ENCODE peak calls at places on chromosome 17, in five cellular contexts. P is breast epithelium, T is stomach, A is GM12878, X is H1. C is an unnamed sample.

GRCh38 chr17:38654411-38655398 is 20.1 kb downstream of the EPOP start:
- DNase-seq in A (peak), P (no peak), T (no peak), X (no peak), C (no peak)

GRCh38 chr17:49390548-49391324 is 23.9 kb downstream of the PHB1 start:
- DNase-seq in T (peak), X (no peak), A (no peak), P (no peak), C (no peak)

GRCh38 chr17:76560036-76560876 is 20.4 kb downstream of the PRCD start:
- DNase-seq in X (no peak), T (no peak), A (no peak), P (no peak), C (no peak)

GRCh38 chr17:3695723-3696411 is at the start of gene P2RX5:
- DNase-seq in X (peak), P (no peak), A (no peak), T (no peak), C (no peak)

GRCh38 chr17:48633266-48633816 is 7.2 kb upstream of the HOXB9 start:
- DNase-seq in X (peak), A (no peak), T (no peak), P (no peak), C (no peak)

GRCh38 chr17:76075364-76076099 is 951 bp downstream of the GALR2 start:
- DNase-seq in T (no peak), P (no peak), A (no peak), X (peak), C (peak)

GRCh38 chr17:80453126-80453979 is 23.1 kb downstream of the NPTX1 start:
- DNase-seq in P (no peak), A (no peak), T (no peak), X (no peak), C (no peak)

GRCh38 chr17:50109207-50109606 is 14.1 kb downstream of the PDK2 start:
- DNase-seq in P (no peak), X (no peak), T (no peak), A (no peak), C (no peak)

GRCh38 chr17:63932008-63932561 is at the start of gene CD79B:
- DNase-seq in P (no peak), T (no peak), X (peak), A (no peak), C (peak)

GRCh38 chr17:6075845-6076244 is 5.7 kb downstream of the WSCD1 start:
- DNase-seq in P (no peak), T (no peak), A (no peak), X (no peak), C (no peak)

GRCh38 chr17:82080789-82081464 is 15.3 kb upstream of the DUS1L start:
- DNase-seq in T (no peak), X (no peak), A (no peak), P (no peak), C (no peak)

GRCh38 chr17:48498168-48498840 is 32.5 kb downstream of the HOXB1 start:
- DNase-seq in A (no peak), T (no peak), P (no peak), X (no peak), C (no peak)

GRCh38 chr17:45248132-45248936 is 13.6 kb downstream of the SPATA32 start:
- DNase-seq in X (no peak), A (no peak), T (peak), P (peak), C (peak)

GRCh38 chr17:81277938-81278693 is 17.0 kb downstream of the SLC38A10 start:
- DNase-seq in P (no peak), A (no peak), T (no peak), X (no peak), C (no peak)

GRCh38 chr17:41754066-41754465 is 19.6 kb upstream of the HAP1 start:
- DNase-seq in A (no peak), X (no peak), P (no peak), T (no peak), C (no peak)

GRCh38 chr17:48484256-48484655 is 46.6 kb downstream of the HOXB1 start:
- DNase-seq in T (no peak), X (no peak), P (no peak), A (no peak), C (no peak)

GRCh38 chr17:15213381-15214087 is 51.6 kb downstream of the PMP22 start:
- DNase-seq in T (no peak), A (no peak), X (no peak), P (no peak), C (no peak)

GRCh38 chr17:62869885-62870580 is 61.9 kb upstream of the MARCHF10 start:
- DNase-seq in P (no peak), T (no peak), X (peak), A (no peak), C (no peak)

GRCh38 chr17:81863833-81864768 is 3.8 kb upstream of the P4HB start:
- DNase-seq in P (no peak), T (no peak), X (no peak), A (no peak), C (no peak)

GRCh38 chr17:3965123-3965800 is 1.0 kb upstream of the ATP2A3 start:
- DNase-seq in X (peak), T (peak), A (peak), P (no peak), C (peak)

GRCh38 chr17:44794699-44795413 is 35.2 kb downstream of the GJC1 start:
- DNase-seq in A (no peak), X (no peak), P (no peak), T (no peak), C (no peak)

GRCh38 chr17:77316191-77316641 is 175.4 kb downstream of the SEC14L1 start:
- DNase-seq in P (no peak), A (no peak), X (peak), T (no peak), C (no peak)

GRCh38 chr17:69909389-69909788 is 165.6 kb upstream of the KCNJ16 start:
- DNase-seq in A (no peak), T (no peak), P (no peak), X (no peak), C (no peak)

GRCh38 chr17:70181376-70181775 is 12.0 kb downstream of the KCNJ2 start:
- DNase-seq in A (no peak), T (no peak), P (no peak), X (no peak), C (no peak)

GRCh38 chr17:7881655-7882054 is 6.9 kb upstream of the CHD3 start:
- DNase-seq in P (no peak), T (no peak), A (no peak), X (no peak), C (no peak)

GRCh38 chr17:38539386-38539785 is 66.4 kb downstream of the SRCIN1 start:
- DNase-seq in P (no peak), T (no peak), A (no peak), X (no peak), C (no peak)

GRCh38 chr17:72631568-72631967 is 460.9 kb downstream of the SLC39A11 start:
- DNase-seq in P (no peak), T (no peak), X (no peak), A (no peak), C (no peak)

DNA sequence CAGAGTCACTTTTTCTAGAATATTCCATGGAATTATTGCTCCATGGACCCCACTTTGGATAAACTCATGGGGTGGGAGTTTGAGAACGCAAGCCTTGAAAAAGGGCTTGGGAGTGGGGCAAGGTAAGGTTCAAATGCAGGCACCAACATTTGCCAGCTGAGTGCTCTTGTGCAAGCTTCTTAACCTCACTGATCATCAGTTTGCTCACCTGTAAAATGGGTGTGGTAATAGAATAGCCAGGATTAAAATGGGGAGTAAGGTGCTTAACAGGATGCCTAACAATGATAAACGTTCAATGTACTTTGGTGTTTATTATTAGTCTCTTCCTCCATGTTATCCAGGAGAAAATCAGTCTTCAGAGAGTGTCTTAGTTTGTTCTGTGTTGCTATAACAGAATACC is 39.0 kb downstream of the CACNG5 start:
- DNase-seq in X (no peak), T (no peak), A (no peak), P (no peak), C (no peak)
- TF ChIP-seq POLR2AphosphoS5 in X (no peak), T (no peak), A (no peak), P (no peak), C (no peak)

GRCh38 chr17:9557846-9558245 is 17.8 kb downstream of the STX8 start:
- DNase-seq in P (no peak), X (no peak), T (no peak), A (no peak), C (no peak)

GRCh38 chr17:9557356-9557755 is 18.3 kb downstream of the STX8 start:
- DNase-seq in X (no peak), P (no peak), A (no peak), T (no peak), C (no peak)
- TF ChIP-seq POLR2AphosphoS5 in X (no peak), P (no peak), A (no peak), T (no peak), C (no peak)

DNA sequence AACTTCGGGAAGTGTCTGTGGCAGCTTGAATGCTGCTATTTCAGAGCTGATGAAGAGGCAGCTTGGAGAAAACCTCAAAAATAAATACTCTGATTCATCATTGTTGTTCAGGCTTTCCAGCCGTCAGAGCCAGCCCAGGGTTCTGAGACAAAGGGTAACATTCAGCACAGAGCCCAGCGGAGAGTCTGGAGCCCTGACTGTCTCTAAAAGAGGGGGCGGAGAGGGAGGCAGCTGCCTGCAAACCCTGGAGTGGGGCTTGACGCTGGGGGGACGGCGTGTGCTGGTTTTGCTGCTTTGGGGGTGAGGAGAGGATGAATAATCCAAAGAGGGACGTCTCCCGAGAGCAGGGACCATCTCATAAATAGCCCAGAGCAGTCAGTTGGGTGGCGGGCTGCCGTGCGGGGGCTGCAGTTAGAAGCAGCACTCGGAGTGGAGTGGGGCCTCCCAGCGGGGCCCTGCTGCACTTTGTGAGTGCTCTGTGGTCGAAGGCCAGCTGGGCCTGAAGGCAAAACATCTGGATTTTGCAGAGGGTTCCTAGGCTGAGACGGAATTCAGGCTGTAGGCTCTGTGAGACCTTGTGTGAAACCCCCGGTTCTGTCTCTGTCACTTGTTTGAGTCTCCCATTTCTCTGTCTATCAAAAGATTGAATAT is 237.8 kb downstream of the PRKCA start:
- DNase-seq in X (peak), A (no peak), T (no peak), P (no peak), C (no peak)
- TF ChIP-seq POLR2AphosphoS5 in X (no peak), A (no peak), T (no peak), P (no peak), C (no peak)

GRCh38 chr17:40487371-40488020 is 13.9 kb downstream of the TNS4 start:
- DNase-seq in A (no peak), X (no peak), P (no peak), T (no peak), C (no peak)

GRCh38 chr17:40484973-40485530 is 16.4 kb downstream of the TNS4 start:
- DNase-seq in T (no peak), A (no peak), X (no peak), P (no peak), C (no peak)

GRCh38 chr17:40484285-40484972 is 17.0 kb downstream of the TNS4 start:
- DNase-seq in P (no peak), T (no peak), X (no peak), A (no peak), C (no peak)

GRCh38 chr17:40486513-40487370 is 14.7 kb downstream of the TNS4 start:
- DNase-seq in P (no peak), X (no peak), T (no peak), A (no peak), C (no peak)

GRCh38 chr17:40485851-40486512 is 15.4 kb downstream of the TNS4 start:
- DNase-seq in A (no peak), P (no peak), T (no peak), X (no peak), C (no peak)
- TF ChIP-seq POLR2AphosphoS5 in A (no peak), P (peak), T (no peak), X (no peak), C (no peak)

C was measured in GM12891.